ENCODE peak calls at places on chromosomes 5 and 9, in nine cellular contexts. T is GM12892, D is stomach, I is prostate gland, Z is HL-60, P is GM23338, V is GM12891, O is transverse colon, C is H1. J is an unnamed sample.

GRCh38 chr5:132677191-132677590 is 3.4 kb downstream of the IL4 start:
- DNase-seq in T (no peak), D (peak), I (no peak), Z (no peak), P (peak), V (no peak), O (peak), C (no peak), J (no peak)

GRCh38 chr5:127909078-127909477 is 174.5 kb upstream of the SLC12A2 start:
- DNase-seq in T (no peak), D (no peak), I (no peak), Z (no peak), P (peak), V (no peak), O (no peak), C (no peak), J (no peak)

GRCh38 chr5:9105851-9106250 is 440.0 kb downstream of the SEMA5A start:
- DNase-seq in T (no peak), D (no peak), I (no peak), Z (no peak), P (no peak), V (no peak), O (no peak), C (no peak), J (no peak)

GRCh38 chr9:137745541-137745991 is 126.8 kb downstream of the EHMT1 start:
- DNase-seq in T (peak), D (no peak), I (peak), Z (no peak), P (no peak), V (peak), O (peak), C (no peak), J (no peak)

GRCh38 chr5:34057118-34057517 is 14.1 kb upstream of the C1QTNF3 start:
- DNase-seq in T (no peak), D (no peak), I (no peak), Z (no peak), P (no peak), V (no peak), O (no peak), C (no peak), J (no peak)

GRCh38 chr5:107269256-107269655 is 401.5 kb downstream of the EFNA5 start:
- DNase-seq in T (no peak), D (no peak), I (no peak), Z (no peak), P (peak), V (no peak), O (no peak), C (no peak), J (no peak)

GRCh38 chr5:72281430-72281763 is 38.6 kb downstream of the MRPS27 start:
- DNase-seq in T (no peak), D (no peak), I (no peak), Z (no peak), P (no peak), V (no peak), O (no peak), C (no peak), J (no peak)

GRCh38 chr5:56053363-56053762 is 58.6 kb upstream of the IL6ST start:
- DNase-seq in T (no peak), D (no peak), I (no peak), Z (no peak), P (no peak), V (no peak), O (no peak), C (no peak), J (no peak)

GRCh38 chr5:115296130-115296997 is at the start of gene CCDC112:
- DNase-seq in T (peak), D (peak), I (peak), Z (peak), P (peak), V (peak), O (peak), C (peak), J (peak)

GRCh38 chr9:2170737-2171136 is 155.6 kb downstream of the SMARCA2 start:
- DNase-seq in T (no peak), D (no peak), I (no peak), Z (no peak), P (no peak), V (no peak), O (no peak), C (no peak), J (no peak)

GRCh38 chr9:89046832-89047231 is 55.6 kb downstream of the S1PR3 start:
- DNase-seq in T (no peak), D (no peak), I (no peak), Z (no peak), P (no peak), V (no peak), O (no peak), C (no peak), J (no peak)

GRCh38 chr5:56440871-56441740 is 208.0 kb upstream of the ANKRD55 start:
- DNase-seq in T (no peak), D (no peak), I (peak), Z (peak), P (no peak), V (no peak), O (peak), C (no peak), J (no peak)

GRCh38 chr5:39340486-39340885 is 23.8 kb downstream of the C9 start:
- DNase-seq in T (no peak), D (no peak), I (no peak), Z (no peak), P (no peak), V (no peak), O (no peak), C (no peak), J (no peak)

GRCh38 chr9:95645579-95645978 is 128.8 kb upstream of the PTCH1 start:
- DNase-seq in T (no peak), D (no peak), I (no peak), Z (no peak), P (no peak), V (no peak), O (no peak), C (no peak), J (no peak)

GRCh38 chr9:35726876-35727438 is 5.0 kb downstream of the TLN1 start:
- DNase-seq in T (no peak), D (no peak), I (no peak), Z (no peak), P (peak), V (no peak), O (peak), C (no peak), J (no peak)

GRCh38 chr5:42531611-42532010 is 108.4 kb downstream of the GHR start:
- DNase-seq in T (no peak), D (no peak), I (no peak), Z (no peak), P (no peak), V (no peak), O (no peak), C (no peak), J (no peak)

GRCh38 chr9:91495450-91495849 is 71.8 kb upstream of the NFIL3 start:
- DNase-seq in T (no peak), D (no peak), I (no peak), Z (no peak), P (no peak), V (no peak), O (no peak), C (no peak), J (no peak)

GRCh38 chr9:76401580-76402354 is 7.5 kb upstream of the RFK start:
- DNase-seq in T (no peak), D (no peak), I (no peak), Z (no peak), P (no peak), V (no peak), O (peak), C (no peak), J (no peak)

GRCh38 chr9:90880669-90881068 is 79.0 kb downstream of the SYK start:
- DNase-seq in T (no peak), D (no peak), I (no peak), Z (no peak), P (no peak), V (no peak), O (peak), C (no peak), J (no peak)

GRCh38 chr5:95850391-95850894 is 27.9 kb upstream of the GLRX start:
- DNase-seq in T (no peak), D (no peak), I (no peak), Z (no peak), P (no peak), V (no peak), O (no peak), C (no peak), J (no peak)

GRCh38 chr5:39494099-39494498 is 69.3 kb upstream of the DAB2 start:
- DNase-seq in T (no peak), D (no peak), I (no peak), Z (no peak), P (no peak), V (no peak), O (no peak), C (no peak), J (no peak)

GRCh38 chr5:69129413-69129812 is 35.6 kb downstream of the SLC30A5 start:
- DNase-seq in T (no peak), D (no peak), I (no peak), Z (no peak), P (no peak), V (no peak), O (no peak), C (no peak), J (no peak)

GRCh38 chr5:127320032-127320945 is 29.7 kb downstream of the MEGF10 start:
- DNase-seq in T (no peak), D (no peak), I (no peak), Z (no peak), P (peak), V (no peak), O (no peak), C (no peak), J (no peak)

GRCh38 chr5:126561908-126562307 is 33.1 kb downstream of the ALDH7A1 start:
- DNase-seq in T (no peak), D (no peak), I (no peak), Z (no peak), P (no peak), V (no peak), O (no peak), C (no peak), J (no peak)

GRCh38 chr9:10268500-10269485 is 344.0 kb downstream of the PTPRD start:
- DNase-seq in T (no peak), D (peak), I (no peak), Z (no peak), P (peak), V (peak), O (no peak), C (peak), J (no peak)

GRCh38 chr5:69238760-69239251 is 4.1 kb downstream of the CDK7 start:
- DNase-seq in T (no peak), D (no peak), I (no peak), Z (no peak), P (no peak), V (no peak), O (no peak), C (no peak), J (no peak)

GRCh38 chr9:14797442-14797841 is 74.9 kb upstream of the CER1 start:
- DNase-seq in T (no peak), D (no peak), I (no peak), Z (no peak), P (no peak), V (no peak), O (no peak), C (no peak), J (no peak)
- TF ChIP-seq POLR2AphosphoS5 in T (no peak), D (no peak), I (no peak), Z (no peak), P (no peak), V (no peak), O (no peak), C (no peak), J (no peak)

DNA sequence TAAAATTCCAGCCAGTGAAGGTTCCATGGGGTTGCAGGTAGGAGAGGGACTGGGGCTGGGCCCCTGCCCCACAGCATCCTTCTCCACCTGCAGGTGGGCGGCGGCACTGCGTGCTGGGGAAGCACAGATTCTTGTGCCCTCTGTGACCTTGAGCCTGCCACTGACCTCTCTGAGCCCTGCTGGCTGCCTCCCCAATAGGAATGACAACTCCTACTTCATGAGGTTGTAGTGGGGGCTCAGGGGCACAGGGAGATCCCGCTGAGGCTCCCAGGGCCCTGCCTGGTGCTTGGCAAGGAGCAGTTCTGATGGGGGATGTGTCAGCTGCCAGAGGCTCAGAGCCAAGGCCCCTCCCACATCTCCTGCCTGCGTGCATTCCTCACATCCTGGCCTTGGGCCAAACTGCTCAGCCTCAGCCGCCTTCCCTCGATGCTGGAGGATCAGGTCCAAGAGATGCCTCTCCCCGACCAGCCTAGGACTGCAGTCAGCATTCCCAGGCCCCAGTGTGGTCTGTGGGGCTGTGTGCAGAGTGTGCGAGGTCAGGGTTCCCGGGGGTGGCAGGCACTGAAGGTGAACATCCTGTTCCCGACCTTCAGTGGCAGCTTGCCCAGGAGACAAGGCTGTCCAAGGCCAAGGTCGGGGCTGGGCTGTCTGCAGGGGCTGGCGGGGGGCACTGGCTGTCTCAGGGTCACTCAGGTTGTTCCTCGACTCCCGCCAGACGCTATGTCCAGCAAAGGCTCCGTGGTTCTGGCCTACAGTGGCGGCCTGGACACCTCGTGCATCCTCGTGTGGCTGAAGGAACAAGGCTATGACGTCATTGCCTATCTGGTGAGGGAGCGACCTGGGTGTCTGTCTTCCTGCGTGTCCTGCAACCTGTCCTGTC is 7.0 kb downstream of the ASS1 start:
- DNase-seq in T (no peak), D (peak), I (peak), Z (no peak), P (peak), V (no peak), O (peak), C (peak), J (no peak)
- TF ChIP-seq POLR2AphosphoS5 in T (no peak), D (peak), I (peak), Z (no peak), P (no peak), V (no peak), O (peak), C (peak), J (no peak)

GRCh38 chr9:34376596-34377401 is at the start of gene MYORG:
- DNase-seq in T (peak), D (peak), I (peak), Z (peak), P (peak), V (peak), O (peak), C (peak), J (peak)
- TF ChIP-seq POLR2AphosphoS5 in T (no peak), D (peak), I (peak), Z (no peak), P (peak), V (no peak), O (peak), C (no peak), J (no peak)

GRCh38 chr5:68049053-68049713 is 166.4 kb upstream of the PIK3R1 start:
- DNase-seq in T (no peak), D (no peak), I (no peak), Z (no peak), P (no peak), V (no peak), O (no peak), C (no peak), J (no peak)

GRCh38 chr5:68041293-68041692 is 174.3 kb upstream of the PIK3R1 start:
- DNase-seq in T (no peak), D (no peak), I (no peak), Z (no peak), P (no peak), V (no peak), O (peak), C (no peak), J (no peak)

GRCh38 chr5:68047035-68047434 is 168.5 kb upstream of the PIK3R1 start:
- DNase-seq in T (no peak), D (no peak), I (no peak), Z (no peak), P (no peak), V (no peak), O (no peak), C (no peak), J (no peak)

GRCh38 chr5:68048529-68048928 is 167.0 kb upstream of the PIK3R1 start:
- DNase-seq in T (no peak), D (no peak), I (no peak), Z (no peak), P (no peak), V (no peak), O (no peak), C (no peak), J (no peak)

DNA sequence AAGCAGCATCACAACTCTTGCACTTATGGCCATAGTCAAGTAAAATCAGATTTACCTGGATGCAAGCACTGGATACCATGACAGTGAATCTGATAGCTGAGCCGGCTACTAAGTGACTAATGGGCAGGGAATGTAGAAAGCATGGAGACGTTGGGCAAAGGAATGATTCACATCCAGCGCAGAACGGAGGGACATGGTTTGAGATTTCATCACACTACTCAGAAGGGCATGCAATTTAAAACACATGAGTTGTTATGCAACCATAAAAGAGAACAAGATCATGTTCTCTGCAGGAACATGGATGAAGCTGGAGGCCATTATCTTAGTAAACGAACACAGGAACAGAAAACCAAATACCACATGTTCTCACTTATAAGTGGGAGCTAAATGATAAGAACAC is 169.1 kb upstream of the PIK3R1 start:
- DNase-seq in T (no peak), D (no peak), I (no peak), Z (peak), P (no peak), V (no peak), O (no peak), C (no peak), J (peak)
- TF ChIP-seq POLR2AphosphoS5 in T (no peak), D (no peak), I (no peak), Z (no peak), P (no peak), V (no peak), O (no peak), C (no peak), J (peak)

GRCh38 chr5:19706776-19707175 is 281.2 kb downstream of the CDH18 start:
- DNase-seq in T (no peak), D (no peak), I (no peak), Z (no peak), P (no peak), V (no peak), O (no peak), C (no peak), J (no peak)
- TF ChIP-seq POLR2AphosphoS5 in T (no peak), D (no peak), I (no peak), Z (no peak), P (no peak), V (no peak), O (no peak), C (no peak), J (no peak)

GRCh38 chr9:32384364-32385134 is at the start of gene ACO1:
- DNase-seq in T (peak), D (peak), I (peak), Z (peak), P (peak), V (peak), O (peak), C (peak), J (peak)
- TF ChIP-seq POLR2AphosphoS5 in T (no peak), D (peak), I (peak), Z (no peak), P (peak), V (no peak), O (peak), C (no peak), J (peak)

GRCh38 chr9:127612993-127613954 is 1.2 kb downstream of the STXBP1 start:
- DNase-seq in T (no peak), D (peak), I (peak), Z (no peak), P (peak), V (no peak), O (peak), C (peak), J (peak)
- TF ChIP-seq POLR2AphosphoS5 in T (no peak), D (no peak), I (peak), Z (no peak), P (no peak), V (no peak), O (no peak), C (no peak), J (no peak)